ENCODE peak calls at places on chromosomes 5 and 9, in six cellular contexts. X is AG04449; S is WTC11; I is stimulated activated CD8-positive, alpha-beta memory T cell treated with anti-CD3 and anti-CD28 coated beads, Interleukin-7, amount 100 ng/mL, for 24 hours; K is OCI-M1; U is H54. A is an unnamed sample.

GRCh38 chr9:111037744-111038335 is 430 bp downstream of the LPAR1 start:
- DNase-seq in I (no peak), K (no peak), X (no peak), U (peak), S (peak), A (no peak)

GRCh38 chr5:54651482-54652076 is 134.0 kb downstream of the SNX18 start:
- DNase-seq in I (no peak), X (no peak), U (no peak), K (no peak), S (no peak), A (peak)

GRCh38 chr5:73186976-73187375 is 14.0 kb downstream of the TMEM174 start:
- DNase-seq in K (no peak), S (no peak), I (no peak), U (no peak), X (no peak), A (no peak)

GRCh38 chr5:181044662-181045305 is 4.7 kb downstream of the BTNL9 start:
- DNase-seq in K (no peak), I (no peak), U (no peak), X (no peak), S (no peak), A (no peak)

GRCh38 chr5:41510176-41510831 is at the start of gene PLCXD3:
- DNase-seq in U (no peak), K (no peak), S (peak), I (no peak), X (no peak), A (no peak)

GRCh38 chr9:1231998-1232919 is 182.1 kb downstream of the DMRT2 start:
- DNase-seq in U (no peak), S (no peak), K (no peak), X (no peak), I (no peak), A (no peak)

GRCh38 chr9:20551236-20551635 is 71.1 kb downstream of the MLLT3 start:
- DNase-seq in I (no peak), S (no peak), U (peak), X (no peak), K (no peak), A (no peak)

GRCh38 chr5:81422671-81423070 is 28.7 kb upstream of the ACOT12 start:
- DNase-seq in K (no peak), X (peak), S (no peak), U (no peak), I (no peak), A (no peak)

GRCh38 chr5:42579320-42579719 is 156.1 kb downstream of the GHR start:
- DNase-seq in S (no peak), I (no peak), X (no peak), K (no peak), U (no peak), A (no peak)

GRCh38 chr5:104080646-104081175 is 518.1 kb upstream of the NUDT12 start:
- DNase-seq in S (no peak), I (no peak), U (no peak), K (no peak), X (no peak), A (no peak)

GRCh38 chr5:63456279-63456678 is 506.0 kb downstream of the HTR1A start:
- DNase-seq in I (no peak), K (peak), S (no peak), U (no peak), X (no peak), A (no peak)

GRCh38 chr5:172505403-172505759 is 51.1 kb upstream of the SH3PXD2B start:
- DNase-seq in S (no peak), X (no peak), K (no peak), U (no peak), I (no peak), A (no peak)

GRCh38 chr5:170745481-170746061 is 38.0 kb upstream of the GABRP start:
- DNase-seq in S (peak), K (no peak), X (no peak), U (no peak), I (no peak), A (no peak)

GRCh38 chr5:150001660-150002493 is 1.3 kb downstream of the HMGXB3 start:
- DNase-seq in U (peak), X (peak), I (peak), K (peak), S (peak), A (no peak)

GRCh38 chr5:109316631-109317030 is 93.1 kb downstream of the PJA2 start:
- DNase-seq in I (no peak), U (peak), K (no peak), X (no peak), S (no peak), A (no peak)

GRCh38 chr5:91419571-91420537 is 36.7 kb upstream of the ARRDC3 start:
- DNase-seq in X (no peak), I (peak), U (no peak), S (peak), K (peak), A (peak)

GRCh38 chr5:38518341-38518740 is 38.1 kb downstream of the LIFR start:
- DNase-seq in X (no peak), U (no peak), K (no peak), S (no peak), I (no peak), A (no peak)

GRCh38 chr5:181212934-181213333 is 7.9 kb upstream of the TRIM7 start:
- DNase-seq in S (no peak), K (no peak), X (no peak), I (no peak), U (no peak), A (no peak)

GRCh38 chr9:77679696-77680359 is 31.7 kb upstream of the GNA14 start:
- DNase-seq in I (no peak), U (no peak), X (no peak), S (no peak), K (no peak), A (no peak)

GRCh38 chr5:141747646-141748229 is 65.7 kb upstream of the ARAP3 start:
- DNase-seq in U (no peak), K (no peak), S (no peak), I (no peak), X (no peak), A (no peak)

GRCh38 chr9:108182950-108183381 is 672.8 kb downstream of the ACTL7B start:
- DNase-seq in U (peak), K (peak), S (no peak), X (no peak), I (no peak), A (no peak)

GRCh38 chr5:153672347-153673090 is 182.0 kb downstream of the GRIA1 start:
- DNase-seq in X (no peak), U (no peak), K (no peak), S (no peak), I (no peak), A (no peak)

GRCh38 chr9:20848490-20848889 is 164.4 kb downstream of the FOCAD start:
- DNase-seq in X (no peak), I (no peak), K (no peak), U (no peak), S (no peak), A (no peak)

GRCh38 chr9:90018688-90019087 is 413.9 kb downstream of the GADD45G start:
- DNase-seq in U (no peak), I (no peak), K (no peak), X (no peak), S (no peak), A (no peak)

GRCh38 chr9:4680750-4681149 is 1.4 kb downstream of the CDC37L1 start:
- DNase-seq in X (no peak), U (no peak), I (no peak), S (no peak), K (peak), A (no peak)

GRCh38 chr5:14659821-14660607 is 4.5 kb upstream of the OTULIN start:
- DNase-seq in X (no peak), K (no peak), I (no peak), U (no peak), S (no peak), A (no peak)

GRCh38 chr9:111691686-111692329 is 30.4 kb downstream of the GNG10 start:
- DNase-seq in S (no peak), K (peak), U (no peak), X (no peak), I (no peak), A (no peak)

GRCh38 chr5:178083942-178084341 is 29.4 kb upstream of the N4BP3 start:
- DNase-seq in S (no peak), U (no peak), I (no peak), X (no peak), K (no peak), A (no peak)

GRCh38 chr9:115213777-115214428 is 95.9 kb upstream of the TNC start:
- DNase-seq in I (no peak), X (peak), K (peak), U (peak), S (no peak), A (no peak)

GRCh38 chr9:117160254-117160653 is 254.6 kb downstream of the ASTN2 start:
- DNase-seq in S (no peak), U (no peak), K (no peak), I (no peak), X (no peak), A (no peak)

GRCh38 chr9:36862206-36863145 is 171.6 kb downstream of the PAX5 start:
- DNase-seq in S (peak), U (peak), X (no peak), K (peak), I (no peak), A (no peak)